ENCODE peak calls at places on chromosomes 6 and 20, in seven cellular contexts. L is bronchial epithelial cell, R is progenitor cell of endocrine pancreas, N is breast epithelium, H is K562, V is GM13976, E is BE2C. O is an unnamed sample.

GRCh38 chr20:33689973-33690372 is 3.8 kb upstream of the E2F1 start:
- DNase-seq in L (no peak), R (no peak), N (no peak), H (peak), V (no peak), E (no peak), O (peak)

GRCh38 chr6:46781478-46782378 is 11.5 kb upstream of the MEP1A start:
- DNase-seq in L (peak), R (peak), N (no peak), H (peak), V (peak), E (peak), O (peak)

GRCh38 chr6:99330159-99330558 is 19.3 kb downstream of the FAXC start:
- DNase-seq in L (peak), R (no peak), N (peak), H (peak), V (peak), E (peak), O (peak)

GRCh38 chr6:142774292-142774691 is 170.7 kb downstream of the HIVEP2 start:
- DNase-seq in L (no peak), R (no peak), N (no peak), H (no peak), V (no peak), E (no peak), O (no peak)

GRCh38 chr6:73058736-73059135 is 166.6 kb downstream of the KHDC1L start:
- DNase-seq in L (no peak), R (no peak), N (no peak), H (no peak), V (no peak), E (no peak), O (no peak)

GRCh38 chr6:168208436-168208835 is 111.1 kb downstream of the DACT2 start:
- DNase-seq in L (no peak), R (no peak), N (no peak), H (no peak), V (no peak), E (no peak), O (no peak)

GRCh38 chr6:164928366-164929154 is 380.8 kb downstream of the C6orf118 start:
- DNase-seq in L (no peak), R (no peak), N (no peak), H (no peak), V (no peak), E (no peak), O (no peak)

GRCh38 chr20:54267510-54268003 is 59.7 kb downstream of the PFDN4 start:
- DNase-seq in L (peak), R (no peak), N (peak), H (no peak), V (no peak), E (no peak), O (no peak)

GRCh38 chr6:25314776-25315175 is 35.6 kb downstream of the CARMIL1 start:
- DNase-seq in L (no peak), R (no peak), N (no peak), H (no peak), V (no peak), E (no peak), O (no peak)

GRCh38 chr6:52361347-52361944 is 505 bp upstream of the PAQR8 start:
- DNase-seq in L (no peak), R (no peak), N (no peak), H (peak), V (peak), E (no peak), O (peak)

GRCh38 chr6:11328613-11329247 is 96.3 kb upstream of the NEDD9 start:
- DNase-seq in L (no peak), R (no peak), N (no peak), H (no peak), V (no peak), E (no peak), O (no peak)

GRCh38 chr6:168670386-168670985 is 229.5 kb downstream of the SMOC2 start:
- DNase-seq in L (no peak), R (no peak), N (no peak), H (no peak), V (no peak), E (no peak), O (no peak)

GRCh38 chr6:15953152-15953880 is 175.6 kb upstream of the MYLIP start:
- DNase-seq in L (no peak), R (no peak), N (no peak), H (no peak), V (no peak), E (peak), O (no peak)

GRCh38 chr6:129432738-129433137 is 277.2 kb downstream of the ARHGAP18 start:
- DNase-seq in L (peak), R (no peak), N (no peak), H (no peak), V (no peak), E (no peak), O (no peak)

GRCh38 chr20:23305098-23305497 is 45.5 kb upstream of the NXT1 start:
- DNase-seq in L (no peak), R (no peak), N (no peak), H (no peak), V (no peak), E (no peak), O (no peak)

DNA sequence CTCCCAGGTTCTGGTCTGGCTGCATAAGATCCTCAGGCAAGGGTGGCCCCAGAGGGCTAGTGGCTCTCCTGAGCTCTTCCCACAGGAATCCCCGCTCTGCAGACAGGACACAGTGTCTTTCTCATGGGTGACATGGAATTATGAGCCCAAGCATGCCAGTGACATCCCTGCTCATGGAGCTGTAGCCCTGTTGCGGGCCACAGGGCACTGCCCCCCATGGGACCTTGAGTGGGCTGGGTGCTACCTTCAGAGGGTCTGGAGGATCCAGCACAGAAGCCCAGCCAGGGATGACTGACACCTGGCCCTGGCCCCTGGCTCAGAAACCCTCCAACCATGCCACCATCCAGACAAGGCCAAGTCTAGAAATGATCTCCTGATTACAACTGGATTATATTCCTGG is 657.5 kb upstream of the DEFB115 start:
- DNase-seq in L (no peak), R (no peak), N (no peak), H (no peak), V (no peak), E (no peak), O (no peak)
- TF ChIP-seq CTCF in L (no peak), R (no peak), N (no peak), H (no peak), V (no peak), E (no peak), O (no peak)

GRCh38 chr20:59725476-59726119 is 121.3 kb downstream of the PHACTR3 start:
- DNase-seq in L (no peak), R (no peak), N (no peak), H (no peak), V (no peak), E (no peak), O (no peak)
- TF ChIP-seq CTCF in L (no peak), R (no peak), N (no peak), H (no peak), V (no peak), E (no peak), O (no peak)

GRCh38 chr6:125636671-125637070 is 112.8 kb upstream of the HEY2 start:
- DNase-seq in L (no peak), R (no peak), N (no peak), H (no peak), V (no peak), E (no peak), O (no peak)
- TF ChIP-seq CTCF in L (no peak), R (no peak), N (no peak), H (no peak), V (no peak), E (no peak), O (no peak)

GRCh38 chr6:628772-629171 is 28.1 kb downstream of the HUS1B start:
- DNase-seq in L (no peak), R (no peak), N (no peak), H (no peak), V (peak), E (no peak), O (no peak)

GRCh38 chr6:626236-626635 is 30.7 kb downstream of the HUS1B start:
- DNase-seq in L (no peak), R (no peak), N (no peak), H (no peak), V (no peak), E (no peak), O (no peak)

GRCh38 chr6:621916-622315 is 35.0 kb downstream of the HUS1B start:
- DNase-seq in L (no peak), R (no peak), N (no peak), H (no peak), V (no peak), E (no peak), O (no peak)

GRCh38 chr6:622462-622861 is 34.4 kb downstream of the HUS1B start:
- DNase-seq in L (no peak), R (no peak), N (no peak), H (no peak), V (no peak), E (no peak), O (no peak)

GRCh38 chr6:624979-625378 is 31.9 kb downstream of the HUS1B start:
- DNase-seq in L (no peak), R (no peak), N (no peak), H (no peak), V (peak), E (no peak), O (no peak)
- TF ChIP-seq CTCF in L (no peak), R (no peak), N (no peak), H (peak), V (no peak), E (peak), O (no peak)

GRCh38 chr6:17505062-17505476 is 95.0 kb upstream of the FAM8A1 start:
- DNase-seq in L (peak), R (no peak), N (no peak), H (no peak), V (no peak), E (no peak), O (no peak)
- TF ChIP-seq CTCF in L (peak), R (peak), N (no peak), H (peak), V (no peak), E (peak), O (no peak)